ENCODE peak calls at places on chromosomes 5 and 9, in four cellular contexts. Z is cardiac septum, I is GM18507, S is KBM-7. X is an unnamed sample.

GRCh38 chr9:115328228-115328627 is 210.3 kb upstream of the TNC start:
- DNase-seq in Z (no peak), I (no peak), S (no peak), X (no peak)

GRCh38 chr9:135512241-135512603 is 9.0 kb upstream of the LCN1 start:
- DNase-seq in Z (no peak), I (no peak), S (no peak), X (no peak)

GRCh38 chr9:135422340-135422944 is 57.1 kb upstream of the PPP1R26 start:
- DNase-seq in Z (no peak), I (no peak), S (no peak), X (no peak)

GRCh38 chr5:133756756-133757155 is 144.4 kb upstream of the FSTL4 start:
- DNase-seq in Z (no peak), I (no peak), S (no peak), X (no peak)

GRCh38 chr9:129945314-129945713 is 97.7 kb downstream of the FNBP1 start:
- DNase-seq in Z (no peak), I (no peak), S (peak), X (peak)

GRCh38 chr9:121916008-121916407 is 177.1 kb downstream of the TTLL11 start:
- DNase-seq in Z (no peak), I (no peak), S (no peak), X (no peak)

GRCh38 chr9:121998513-121999049 is 94.5 kb downstream of the TTLL11 start:
- DNase-seq in Z (no peak), I (no peak), S (no peak), X (peak)

GRCh38 chr9:129511320-129511900 is 109.5 kb downstream of the C9orf50 start:
- DNase-seq in Z (peak), I (no peak), S (no peak), X (no peak)

GRCh38 chr9:134188421-134189166 is 24.2 kb upstream of the RNU6ATAC start:
- DNase-seq in Z (no peak), I (no peak), S (no peak), X (no peak)

GRCh38 chr9:97563458-97564135 is 62.1 kb downstream of the TMOD1 start:
- DNase-seq in Z (no peak), I (no peak), S (no peak), X (no peak)

GRCh38 chr5:34899066-34899465 is 16.2 kb downstream of the RAD1 start:
- DNase-seq in Z (no peak), I (no peak), S (no peak), X (no peak)

GRCh38 chr5:139271201-139272027 is 22.1 kb upstream of the MATR3 start:
- DNase-seq in Z (no peak), I (no peak), S (peak), X (peak)

GRCh38 chr5:150278916-150279315 is 10.7 kb downstream of the CAMK2A start:
- DNase-seq in Z (no peak), I (no peak), S (no peak), X (no peak)

GRCh38 chr5:56670916-56671315 is 144.4 kb upstream of the MAP3K1 start:
- DNase-seq in Z (no peak), I (no peak), S (no peak), X (no peak)

GRCh38 chr9:5582835-5583195 is 46.1 kb upstream of the RIC1 start:
- DNase-seq in Z (no peak), I (no peak), S (no peak), X (no peak)

GRCh38 chr5:96537386-96537785 is 104.3 kb upstream of the PCSK1 start:
- DNase-seq in Z (no peak), I (no peak), S (peak), X (peak)

GRCh38 chr5:2462026-2462691 is 289.3 kb downstream of the IRX2 start:
- DNase-seq in Z (no peak), I (no peak), S (no peak), X (no peak)

GRCh38 chr5:90956511-90956910 is 397.9 kb downstream of the ADGRV1 start:
- DNase-seq in Z (no peak), I (no peak), S (no peak), X (no peak)

GRCh38 chr9:130372057-130372456 is 72.7 kb upstream of the ASS1 start:
- DNase-seq in Z (no peak), I (no peak), S (no peak), X (no peak)

GRCh38 chr9:106376689-106377088 is 486.3 kb upstream of the ZNF462 start:
- DNase-seq in Z (no peak), I (no peak), S (no peak), X (no peak)

GRCh38 chr5:65722575-65723424 is 795 bp downstream of the NLN start:
- DNase-seq in Z (no peak), I (no peak), S (peak), X (peak)

GRCh38 chr5:9831823-9832222 is 201.7 kb upstream of the TAS2R1 start:
- DNase-seq in Z (no peak), I (no peak), S (no peak), X (no peak)

GRCh38 chr9:101453776-101454570 is 18.4 kb upstream of the ALDOB start:
- DNase-seq in Z (no peak), I (no peak), S (no peak), X (no peak)

GRCh38 chr9:130499804-130500263 is 55.1 kb downstream of the ASS1 start:
- DNase-seq in Z (no peak), I (no peak), S (no peak), X (no peak)

GRCh38 chr9:116506685-116507084 is 180.4 kb upstream of the TRIM32 start:
- DNase-seq in Z (no peak), I (no peak), S (no peak), X (no peak)

GRCh38 chr5:1804001-1804690 is 2.9 kb downstream of the NDUFS6 start:
- DNase-seq in Z (no peak), I (no peak), S (no peak), X (no peak)

GRCh38 chr5:158514353-158514960 is 585.3 kb downstream of the EBF1 start:
- DNase-seq in Z (no peak), I (no peak), S (no peak), X (no peak)

GRCh38 chr9:13627071-13627470 is 347.6 kb upstream of the MPDZ start:
- DNase-seq in Z (no peak), I (no peak), S (no peak), X (no peak)

GRCh38 chr9:893843-894420 is 52.4 kb downstream of the DMRT1 start:
- DNase-seq in Z (no peak), I (peak), S (peak), X (peak)

GRCh38 chr9:19583890-19584289 is 175.1 kb downstream of the ACER2 start:
- DNase-seq in Z (no peak), I (no peak), S (no peak), X (no peak)

GRCh38 chr5:179619776-179620175 is 3.7 kb downstream of the HNRNPH1 start:
- DNase-seq in Z (no peak), I (no peak), S (no peak), X (no peak)

GRCh38 chr5:127311349-127311748 is 20.8 kb downstream of the MEGF10 start:
- DNase-seq in Z (no peak), I (no peak), S (no peak), X (no peak)

GRCh38 chr9:124774131-124774978 is 2.6 kb upstream of the OLFML2A start:
- DNase-seq in Z (no peak), I (peak), S (peak), X (peak)

GRCh38 chr9:136411358-136411757 is 900 bp downstream of the PMPCA start:
- DNase-seq in Z (no peak), I (no peak), S (no peak), X (no peak)

GRCh38 chr5:173534664-173535063 is 81.8 kb downstream of the BOD1 start:
- DNase-seq in Z (no peak), I (no peak), S (no peak), X (no peak)

GRCh38 chr5:52853573-52854163 is 66.0 kb downstream of the ITGA1 start:
- DNase-seq in Z (no peak), I (no peak), S (no peak), X (no peak)

GRCh38 chr5:1351156-1351555 is 6.3 kb upstream of the CLPTM1L start:
- DNase-seq in Z (no peak), I (no peak), S (no peak), X (no peak)

GRCh38 chr5:149796836-149797235 is 66.7 kb downstream of the PPARGC1B start:
- DNase-seq in Z (no peak), I (no peak), S (no peak), X (no peak)

GRCh38 chr5:137605377-137605776 is 106.3 kb upstream of the SPOCK1 start:
- DNase-seq in Z (no peak), I (no peak), S (no peak), X (peak)

GRCh38 chr5:374631-375335 is 53.3 kb downstream of the AHRR start:
- DNase-seq in Z (peak), I (no peak), S (no peak), X (no peak)

X was measured in MV-4-11.